ENCODE peak calls at places on chromosome 15, in ten cellular contexts. One of them, this sample, is unnamed.
A peak's percentile ranks its signal among the peaks of the same experiment; 100 is the strongest.

GRCh38 chr15:88115529-88116152 is 140.9 kb downstream of the NTRK3 start:
- DNase-seq in WTC11: no peak
- DNase-seq in gastrocnemius medialis: no peak
- DNase-seq in choroid plexus epithelial cell: peak; percentile 2
- DNase-seq in neural progenitor cell: no peak
- DNase-seq in lower lobe of right lung: no peak
- DNase-seq in breast epithelium: peak; percentile 26
- DNase-seq in pancreas: no peak
- DNase-seq in glutamatergic neuron: no peak
- DNase-seq in transverse colon: peak; percentile 42
- DNase-seq in this sample: no peak

GRCh38 chr15:31551323-31551722 is 224.7 kb downstream of the KLF13 start:
- DNase-seq in WTC11: no peak
- DNase-seq in gastrocnemius medialis: no peak
- DNase-seq in choroid plexus epithelial cell: no peak
- DNase-seq in neural progenitor cell: no peak
- DNase-seq in lower lobe of right lung: no peak
- DNase-seq in breast epithelium: no peak
- DNase-seq in pancreas: no peak
- DNase-seq in glutamatergic neuron: no peak
- DNase-seq in transverse colon: no peak
- DNase-seq in this sample: no peak

GRCh38 chr15:29571728-29572454 is 250.4 kb downstream of the TJP1 start:
- DNase-seq in WTC11: no peak
- DNase-seq in gastrocnemius medialis: no peak
- DNase-seq in choroid plexus epithelial cell: peak; percentile 12
- DNase-seq in neural progenitor cell: peak; percentile 61
- DNase-seq in lower lobe of right lung: no peak
- DNase-seq in breast epithelium: no peak
- DNase-seq in pancreas: no peak
- DNase-seq in glutamatergic neuron: no peak
- DNase-seq in transverse colon: peak; percentile 39
- DNase-seq in this sample: no peak

GRCh38 chr15:98596131-98596530 is 52.2 kb upstream of the IGF1R start:
- DNase-seq in WTC11: no peak
- DNase-seq in gastrocnemius medialis: no peak
- DNase-seq in choroid plexus epithelial cell: no peak
- DNase-seq in neural progenitor cell: no peak
- DNase-seq in lower lobe of right lung: no peak
- DNase-seq in breast epithelium: no peak
- DNase-seq in pancreas: no peak
- DNase-seq in glutamatergic neuron: no peak
- DNase-seq in transverse colon: no peak
- DNase-seq in this sample: no peak

GRCh38 chr15:79442911-79443310 is 10.8 kb downstream of the MINAR1 start:
- DNase-seq in WTC11: no peak
- DNase-seq in gastrocnemius medialis: peak; percentile 62
- DNase-seq in choroid plexus epithelial cell: no peak
- DNase-seq in neural progenitor cell: no peak
- DNase-seq in lower lobe of right lung: no peak
- DNase-seq in breast epithelium: no peak
- DNase-seq in pancreas: no peak
- DNase-seq in glutamatergic neuron: no peak
- DNase-seq in transverse colon: no peak
- DNase-seq in this sample: no peak

GRCh38 chr15:45377630-45378148 is 655 bp downstream of the GATM start:
- DNase-seq in WTC11: peak; percentile 24
- DNase-seq in gastrocnemius medialis: peak; percentile 33
- DNase-seq in choroid plexus epithelial cell: peak; percentile 1
- DNase-seq in neural progenitor cell: peak; percentile 41
- DNase-seq in lower lobe of right lung: no peak
- DNase-seq in breast epithelium: no peak
- DNase-seq in pancreas: peak; percentile 55
- DNase-seq in glutamatergic neuron: peak; percentile 66
- DNase-seq in transverse colon: peak; percentile 46
- DNase-seq in this sample: no peak

GRCh38 chr15:28935316-28935715 is 49.5 kb downstream of the APBA2 start:
- DNase-seq in WTC11: peak; percentile 81
- DNase-seq in gastrocnemius medialis: no peak
- DNase-seq in choroid plexus epithelial cell: peak; percentile 21
- DNase-seq in neural progenitor cell: no peak
- DNase-seq in lower lobe of right lung: no peak
- DNase-seq in breast epithelium: no peak
- DNase-seq in pancreas: no peak
- DNase-seq in glutamatergic neuron: peak; percentile 72
- DNase-seq in transverse colon: no peak
- DNase-seq in this sample: peak; percentile 44

GRCh38 chr15:63992300-63992699 is 54.0 kb downstream of the DAPK2 start:
- DNase-seq in WTC11: no peak
- DNase-seq in gastrocnemius medialis: no peak
- DNase-seq in choroid plexus epithelial cell: no peak
- DNase-seq in neural progenitor cell: no peak
- DNase-seq in lower lobe of right lung: no peak
- DNase-seq in breast epithelium: no peak
- DNase-seq in pancreas: no peak
- DNase-seq in glutamatergic neuron: no peak
- DNase-seq in transverse colon: no peak
- DNase-seq in this sample: no peak

GRCh38 chr15:31342381-31342780 is 15.7 kb downstream of the KLF13 start:
- DNase-seq in WTC11: no peak
- DNase-seq in gastrocnemius medialis: no peak
- DNase-seq in choroid plexus epithelial cell: no peak
- DNase-seq in neural progenitor cell: no peak
- DNase-seq in lower lobe of right lung: no peak
- DNase-seq in breast epithelium: no peak
- DNase-seq in pancreas: no peak
- DNase-seq in glutamatergic neuron: no peak
- DNase-seq in transverse colon: no peak
- DNase-seq in this sample: no peak

GRCh38 chr15:30885814-30886213 is 17.9 kb upstream of the FAN1 start:
- DNase-seq in WTC11: peak; percentile 49
- DNase-seq in gastrocnemius medialis: no peak
- DNase-seq in choroid plexus epithelial cell: peak; percentile 20
- DNase-seq in neural progenitor cell: peak; percentile 60
- DNase-seq in lower lobe of right lung: no peak
- DNase-seq in breast epithelium: no peak
- DNase-seq in pancreas: no peak
- DNase-seq in glutamatergic neuron: no peak
- DNase-seq in transverse colon: no peak
- DNase-seq in this sample: no peak

GRCh38 chr15:87638554-87639083 is 617.9 kb downstream of the NTRK3 start:
- DNase-seq in WTC11: no peak
- DNase-seq in gastrocnemius medialis: no peak
- DNase-seq in choroid plexus epithelial cell: no peak
- DNase-seq in neural progenitor cell: no peak
- DNase-seq in lower lobe of right lung: no peak
- DNase-seq in breast epithelium: no peak
- DNase-seq in pancreas: no peak
- DNase-seq in glutamatergic neuron: no peak
- DNase-seq in transverse colon: no peak
- DNase-seq in this sample: no peak

GRCh38 chr15:47517737-47518136 is 199.6 kb upstream of the SEMA6D start:
- DNase-seq in WTC11: no peak
- DNase-seq in gastrocnemius medialis: no peak
- DNase-seq in choroid plexus epithelial cell: peak; percentile 69
- DNase-seq in neural progenitor cell: no peak
- DNase-seq in lower lobe of right lung: no peak
- DNase-seq in breast epithelium: no peak
- DNase-seq in pancreas: no peak
- DNase-seq in glutamatergic neuron: no peak
- DNase-seq in transverse colon: no peak
- DNase-seq in this sample: no peak

GRCh38 chr15:52733696-52734255 is 54.6 kb upstream of the ATOSA start:
- DNase-seq in WTC11: no peak
- DNase-seq in gastrocnemius medialis: peak; percentile 36
- DNase-seq in choroid plexus epithelial cell: no peak
- DNase-seq in neural progenitor cell: no peak
- DNase-seq in lower lobe of right lung: no peak
- DNase-seq in breast epithelium: no peak
- DNase-seq in pancreas: no peak
- DNase-seq in glutamatergic neuron: no peak
- DNase-seq in transverse colon: no peak
- DNase-seq in this sample: no peak

GRCh38 chr15:48682949-48683651 is 37.6 kb upstream of the FBN1 start:
- DNase-seq in WTC11: no peak
- DNase-seq in gastrocnemius medialis: peak; percentile 69
- DNase-seq in choroid plexus epithelial cell: peak; percentile 85
- DNase-seq in neural progenitor cell: no peak
- DNase-seq in lower lobe of right lung: peak; percentile 44
- DNase-seq in breast epithelium: no peak
- DNase-seq in pancreas: no peak
- DNase-seq in glutamatergic neuron: no peak
- DNase-seq in transverse colon: peak; percentile 26
- DNase-seq in this sample: no peak

GRCh38 chr15:31503758-31504461 is 177.3 kb downstream of the KLF13 start:
- DNase-seq in WTC11: no peak
- DNase-seq in gastrocnemius medialis: peak; percentile 7
- DNase-seq in choroid plexus epithelial cell: no peak
- DNase-seq in neural progenitor cell: no peak
- DNase-seq in lower lobe of right lung: no peak
- DNase-seq in breast epithelium: peak; percentile 4
- DNase-seq in pancreas: no peak
- DNase-seq in glutamatergic neuron: no peak
- DNase-seq in transverse colon: no peak
- DNase-seq in this sample: no peak

GRCh38 chr15:47741082-47741481 is 23.8 kb downstream of the SEMA6D start:
- DNase-seq in WTC11: no peak
- DNase-seq in gastrocnemius medialis: no peak
- DNase-seq in choroid plexus epithelial cell: no peak
- DNase-seq in neural progenitor cell: no peak
- DNase-seq in lower lobe of right lung: no peak
- DNase-seq in breast epithelium: no peak
- DNase-seq in pancreas: no peak
- DNase-seq in glutamatergic neuron: no peak
- DNase-seq in transverse colon: no peak
- DNase-seq in this sample: no peak

GRCh38 chr15:32838820-32839219 is 121.0 kb downstream of the GREM1 start:
- DNase-seq in WTC11: no peak
- DNase-seq in gastrocnemius medialis: peak; percentile 17
- DNase-seq in choroid plexus epithelial cell: no peak
- DNase-seq in neural progenitor cell: no peak
- DNase-seq in lower lobe of right lung: no peak
- DNase-seq in breast epithelium: no peak
- DNase-seq in pancreas: peak; percentile 19
- DNase-seq in glutamatergic neuron: no peak
- DNase-seq in transverse colon: no peak
- DNase-seq in this sample: no peak

GRCh38 chr15:32840481-32841245 is 122.9 kb downstream of the GREM1 start:
- DNase-seq in WTC11: no peak
- DNase-seq in gastrocnemius medialis: no peak
- DNase-seq in choroid plexus epithelial cell: no peak
- DNase-seq in neural progenitor cell: no peak
- DNase-seq in lower lobe of right lung: no peak
- DNase-seq in breast epithelium: no peak
- DNase-seq in pancreas: no peak
- DNase-seq in glutamatergic neuron: no peak
- DNase-seq in transverse colon: no peak
- DNase-seq in this sample: no peak

GRCh38 chr15:32843211-32843907 is 125.6 kb downstream of the GREM1 start:
- DNase-seq in WTC11: no peak
- DNase-seq in gastrocnemius medialis: no peak
- DNase-seq in choroid plexus epithelial cell: no peak
- DNase-seq in neural progenitor cell: no peak
- DNase-seq in lower lobe of right lung: no peak
- DNase-seq in breast epithelium: no peak
- DNase-seq in pancreas: no peak
- DNase-seq in glutamatergic neuron: no peak
- DNase-seq in transverse colon: no peak
- DNase-seq in this sample: no peak

GRCh38 chr15:32842081-32842480 is 124.3 kb downstream of the GREM1 start:
- DNase-seq in WTC11: no peak
- DNase-seq in gastrocnemius medialis: no peak
- DNase-seq in choroid plexus epithelial cell: no peak
- DNase-seq in neural progenitor cell: no peak
- DNase-seq in lower lobe of right lung: no peak
- DNase-seq in breast epithelium: no peak
- DNase-seq in pancreas: no peak
- DNase-seq in glutamatergic neuron: no peak
- DNase-seq in transverse colon: no peak
- DNase-seq in this sample: no peak

GRCh38 chr15:32844118-32844711 is 126.4 kb downstream of the GREM1 start:
- DNase-seq in WTC11: no peak
- DNase-seq in gastrocnemius medialis: no peak
- DNase-seq in choroid plexus epithelial cell: peak; percentile 81
- DNase-seq in neural progenitor cell: peak; percentile 27
- DNase-seq in lower lobe of right lung: no peak
- DNase-seq in breast epithelium: no peak
- DNase-seq in pancreas: no peak
- DNase-seq in glutamatergic neuron: no peak
- DNase-seq in transverse colon: no peak
- DNase-seq in this sample: peak; percentile 33
- TF ChIP-seq CTCF in WTC11: peak; percentile 46
- TF ChIP-seq CTCF in gastrocnemius medialis: peak; percentile 40
- TF ChIP-seq CTCF in choroid plexus epithelial cell: peak; percentile 74
- TF ChIP-seq CTCF in neural progenitor cell: peak; percentile 68
- TF ChIP-seq CTCF in lower lobe of right lung: peak; percentile 61
- TF ChIP-seq CTCF in breast epithelium: peak; percentile 29
- TF ChIP-seq CTCF in pancreas: peak; percentile 19
- TF ChIP-seq CTCF in glutamatergic neuron: peak; percentile 91
- TF ChIP-seq CTCF in transverse colon: peak; percentile 66
- TF ChIP-seq CTCF in this sample: peak; percentile 59

DNA sequence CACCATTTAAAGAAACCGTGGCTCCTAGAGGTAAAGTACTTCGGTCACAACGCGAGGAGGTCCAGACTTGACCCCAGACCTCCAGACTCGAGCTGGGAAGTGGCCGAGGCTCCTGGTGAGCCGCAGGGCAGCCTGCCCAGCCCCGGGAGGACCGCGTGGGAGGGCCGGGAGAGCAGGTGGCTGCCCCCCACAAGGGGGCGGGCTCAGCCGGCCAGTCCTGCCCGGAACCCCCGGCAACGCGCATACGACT is at the start of gene SLC27A2:
- DNase-seq in WTC11: peak; percentile 79
- DNase-seq in gastrocnemius medialis: no peak
- DNase-seq in choroid plexus epithelial cell: peak; percentile 17
- DNase-seq in neural progenitor cell: peak; percentile 76
- DNase-seq in lower lobe of right lung: peak; percentile 64
- DNase-seq in breast epithelium: no peak
- DNase-seq in pancreas: peak; percentile 72
- DNase-seq in glutamatergic neuron: no peak
- DNase-seq in transverse colon: peak; percentile 70
- DNase-seq in this sample: no peak
- TF ChIP-seq CTCF in WTC11: peak; percentile 34
- TF ChIP-seq CTCF in gastrocnemius medialis: peak; percentile 18
- TF ChIP-seq CTCF in choroid plexus epithelial cell: peak; percentile 37
- TF ChIP-seq CTCF in neural progenitor cell: peak; percentile 58
- TF ChIP-seq CTCF in lower lobe of right lung: peak; percentile 28
- TF ChIP-seq CTCF in breast epithelium: no peak
- TF ChIP-seq CTCF in pancreas: no peak
- TF ChIP-seq CTCF in glutamatergic neuron: peak; percentile 45
- TF ChIP-seq CTCF in transverse colon: peak; percentile 24
- TF ChIP-seq CTCF in this sample: peak; percentile 63

GRCh38 chr15:69031013-69032001 is 16.8 kb downstream of the NOX5 start:
- DNase-seq in WTC11: peak; percentile 81
- DNase-seq in gastrocnemius medialis: no peak
- DNase-seq in choroid plexus epithelial cell: peak; percentile 62
- DNase-seq in neural progenitor cell: peak; percentile 82
- DNase-seq in lower lobe of right lung: peak; percentile 78
- DNase-seq in breast epithelium: peak; percentile 21
- DNase-seq in pancreas: peak; percentile 21
- DNase-seq in glutamatergic neuron: peak; percentile 67
- DNase-seq in transverse colon: peak; percentile 55
- DNase-seq in this sample: peak; percentile 48
- TF ChIP-seq CTCF in WTC11: peak; percentile 32
- TF ChIP-seq CTCF in gastrocnemius medialis: peak; percentile 42
- TF ChIP-seq CTCF in choroid plexus epithelial cell: peak; percentile 79
- TF ChIP-seq CTCF in neural progenitor cell: peak; percentile 68
- TF ChIP-seq CTCF in lower lobe of right lung: peak; percentile 53
- TF ChIP-seq CTCF in breast epithelium: no peak
- TF ChIP-seq CTCF in pancreas: no peak
- TF ChIP-seq CTCF in glutamatergic neuron: peak; percentile 44
- TF ChIP-seq CTCF in transverse colon: no peak
- TF ChIP-seq CTCF in this sample: peak; percentile 13

GRCh38 chr15:38991126-38991525 is 426.5 kb upstream of the RASGRP1 start:
- DNase-seq in WTC11: no peak
- DNase-seq in gastrocnemius medialis: no peak
- DNase-seq in choroid plexus epithelial cell: peak; percentile 72
- DNase-seq in neural progenitor cell: peak; percentile 58
- DNase-seq in lower lobe of right lung: no peak
- DNase-seq in breast epithelium: no peak
- DNase-seq in pancreas: no peak
- DNase-seq in glutamatergic neuron: no peak
- DNase-seq in transverse colon: no peak
- DNase-seq in this sample: no peak
- TF ChIP-seq CTCF in WTC11: peak; percentile 32
- TF ChIP-seq CTCF in gastrocnemius medialis: peak; percentile 33
- TF ChIP-seq CTCF in choroid plexus epithelial cell: peak; percentile 73
- TF ChIP-seq CTCF in neural progenitor cell: peak; percentile 68
- TF ChIP-seq CTCF in lower lobe of right lung: peak; percentile 54
- TF ChIP-seq CTCF in breast epithelium: peak; percentile 17
- TF ChIP-seq CTCF in pancreas: no peak
- TF ChIP-seq CTCF in glutamatergic neuron: peak; percentile 72
- TF ChIP-seq CTCF in transverse colon: peak; percentile 61
- TF ChIP-seq CTCF in this sample: no peak

This sample was measured in GM10248.